ENCODE peak calls at places on chromosomes 16 and 17, in six cellular contexts. F is spleen; D is activated CD4-positive, CD25-positive, alpha-beta regulatory T cell; J is GM04504; Z is KG1; O is hypothalamus. V is an unnamed sample.

GRCh38 chr17:37642706-37643105 is 540 bp downstream of the DDX52 start:
- DNase-seq in F (no peak), D (no peak), J (no peak), Z (no peak), O (no peak), V (no peak)

GRCh38 chr16:67862623-67863583 is 9.9 kb upstream of the EDC4 start:
- DNase-seq in F (no peak), D (no peak), J (no peak), Z (no peak), O (no peak), V (peak)

GRCh38 chr17:60229189-60229802 is 79.5 kb downstream of the CA4 start:
- DNase-seq in F (no peak), D (no peak), J (no peak), Z (no peak), O (no peak), V (no peak)

GRCh38 chr17:73424571-73424970 is 112.8 kb upstream of the CDC42EP4 start:
- DNase-seq in F (peak), D (no peak), J (no peak), Z (no peak), O (no peak), V (no peak)

GRCh38 chr17:8290043-8290442 is 1.6 kb downstream of the RANGRF start:
- DNase-seq in F (no peak), D (no peak), J (no peak), Z (no peak), O (no peak), V (no peak)

GRCh38 chr17:58109197-58109596 is 26.0 kb downstream of the DYNLL2 start:
- DNase-seq in F (no peak), D (no peak), J (no peak), Z (no peak), O (no peak), V (no peak)

GRCh38 chr17:58741121-58741625 is 14.5 kb upstream of the PPM1E start:
- DNase-seq in F (no peak), D (no peak), J (no peak), Z (no peak), O (no peak), V (no peak)

GRCh38 chr16:56222482-56222997 is 31.3 kb downstream of the GNAO1 start:
- DNase-seq in F (no peak), D (no peak), J (no peak), Z (no peak), O (no peak), V (no peak)

GRCh38 chr17:36921131-36921851 is 16.0 kb upstream of the LHX1 start:
- DNase-seq in F (no peak), D (no peak), J (no peak), Z (no peak), O (no peak), V (no peak)

GRCh38 chr16:88907768-88908167 is 41.3 kb upstream of the PABPN1L start:
- DNase-seq in F (no peak), D (no peak), J (no peak), Z (no peak), O (no peak), V (no peak)

GRCh38 chr17:28249706-28250105 is 69.3 kb upstream of the TMEM97 start:
- DNase-seq in F (no peak), D (no peak), J (no peak), Z (no peak), O (no peak), V (no peak)

GRCh38 chr16:79188115-79188779 is 412.3 kb downstream of the MAF start:
- DNase-seq in F (no peak), D (no peak), J (no peak), Z (no peak), O (no peak), V (no peak)

GRCh38 chr17:28911411-28912045 is 8.6 kb upstream of the DHRS13 start:
- DNase-seq in F (no peak), D (no peak), J (no peak), Z (no peak), O (no peak), V (no peak)

GRCh38 chr16:2854700-2855309 is 3.2 kb downstream of the PRSS22 start:
- DNase-seq in F (peak), D (no peak), J (no peak), Z (no peak), O (no peak), V (no peak)

GRCh38 chr17:42402121-42402516 is 13.9 kb upstream of the STAT3 start:
- DNase-seq in F (no peak), D (no peak), J (no peak), Z (no peak), O (no peak), V (no peak)

GRCh38 chr16:72937916-72938315 is 110.0 kb downstream of the ZFHX3 start:
- DNase-seq in F (peak), D (no peak), J (no peak), Z (no peak), O (no peak), V (no peak)

GRCh38 chr16:88121886-88122580 is 170.8 kb downstream of the BANP start:
- DNase-seq in F (no peak), D (no peak), J (no peak), Z (no peak), O (no peak), V (no peak)

GRCh38 chr16:4200000-4200780 is 41.7 kb downstream of the SRL start:
- DNase-seq in F (no peak), D (no peak), J (peak), Z (no peak), O (no peak), V (peak)

GRCh38 chr17:81513669-81514484 is 1.3 kb upstream of the ACTG1 start:
- DNase-seq in F (peak), D (no peak), J (no peak), Z (peak), O (peak), V (peak)

GRCh38 chr16:23975293-23975692 is 139.5 kb downstream of the PRKCB start:
- DNase-seq in F (no peak), D (no peak), J (no peak), Z (no peak), O (no peak), V (no peak)

GRCh38 chr17:35011671-35012216 is 31.4 kb downstream of the LIG3 start:
- DNase-seq in F (no peak), D (no peak), J (no peak), Z (no peak), O (no peak), V (no peak)

GRCh38 chr17:32569171-32570080 is 82.6 kb downstream of the CDK5R1 start:
- DNase-seq in F (no peak), D (no peak), J (peak), Z (no peak), O (no peak), V (no peak)

GRCh38 chr16:88533381-88533831 is 36.8 kb upstream of the ZC3H18 start:
- DNase-seq in F (no peak), D (no peak), J (no peak), Z (no peak), O (no peak), V (peak)

GRCh38 chr16:71846443-71846842 is 667 bp downstream of the ATXN1L start:
- DNase-seq in F (no peak), D (no peak), J (no peak), Z (no peak), O (no peak), V (no peak)

GRCh38 chr17:9115446-9116265 is 94.3 kb downstream of the NTN1 start:
- DNase-seq in F (no peak), D (no peak), J (peak), Z (no peak), O (peak), V (peak)

GRCh38 chr17:70407501-70407900 is 238.2 kb downstream of the KCNJ2 start:
- DNase-seq in F (no peak), D (no peak), J (no peak), Z (no peak), O (no peak), V (no peak)